ENCODE peak calls at places on chromosomes 4 and X, in four cellular contexts. One of them, this sample, is unnamed.

GRCh38 chr4:89587364-89587763 is 249.6 kb downstream of the SNCA start:
- DNase-seq in tibial nerve: no peak
- DNase-seq in esophagus muscularis mucosa: no peak
- DNase-seq in OCI-LY7: no peak
- DNase-seq in this sample: no peak

GRCh38 chr4:105122334-105122733 is 24.3 kb upstream of the TET2 start:
- DNase-seq in esophagus muscularis mucosa: no peak
- DNase-seq in tibial nerve: no peak
- DNase-seq in OCI-LY7: no peak
- DNase-seq in this sample: no peak

GRCh38 chr4:163680390-163681098 is 186.1 kb downstream of the TMA16 start:
- DNase-seq in OCI-LY7: no peak
- DNase-seq in esophagus muscularis mucosa: no peak
- DNase-seq in tibial nerve: no peak
- DNase-seq in this sample: no peak

GRCh38 chrX:131068945-131069719 is 11.0 kb downstream of the ARHGAP36 start:
- DNase-seq in OCI-LY7: no peak
- DNase-seq in esophagus muscularis mucosa: no peak
- DNase-seq in tibial nerve: no peak
- DNase-seq in this sample: no peak

GRCh38 chr4:78058591-78059523 is 1.7 kb downstream of the FRAS1 start:
- DNase-seq in esophagus muscularis mucosa: no peak
- DNase-seq in tibial nerve: no peak
- DNase-seq in OCI-LY7: peak; percentile 7
- DNase-seq in this sample: peak; percentile 83

GRCh38 chr4:185480016-185480732 is 8.6 kb upstream of the CCDC110 start:
- DNase-seq in tibial nerve: no peak
- DNase-seq in esophagus muscularis mucosa: no peak
- DNase-seq in OCI-LY7: peak; percentile 69
- DNase-seq in this sample: no peak

GRCh38 chrX:105150557-105150956 is 69.9 kb downstream of the TEX13A start:
- DNase-seq in tibial nerve: no peak
- DNase-seq in OCI-LY7: no peak
- DNase-seq in esophagus muscularis mucosa: no peak
- DNase-seq in this sample: no peak

GRCh38 chr4:143642611-143643010 is 57.9 kb downstream of the FREM3 start:
- DNase-seq in OCI-LY7: no peak
- DNase-seq in tibial nerve: no peak
- DNase-seq in esophagus muscularis mucosa: no peak
- DNase-seq in this sample: no peak

GRCh38 chr4:185865901-185866328 is 53.9 kb upstream of the SORBS2 start:
- DNase-seq in tibial nerve: no peak
- DNase-seq in esophagus muscularis mucosa: peak; percentile 47
- DNase-seq in OCI-LY7: no peak
- DNase-seq in this sample: no peak

GRCh38 chr4:100114909-100115308 is 75.4 kb downstream of the DDIT4L start:
- DNase-seq in esophagus muscularis mucosa: no peak
- DNase-seq in OCI-LY7: no peak
- DNase-seq in tibial nerve: no peak
- DNase-seq in this sample: no peak

GRCh38 chr4:100113732-100114131 is 76.5 kb downstream of the DDIT4L start:
- DNase-seq in tibial nerve: no peak
- DNase-seq in esophagus muscularis mucosa: no peak
- DNase-seq in OCI-LY7: no peak
- DNase-seq in this sample: no peak

GRCh38 chr4:100118213-100118612 is 72.1 kb downstream of the DDIT4L start:
- DNase-seq in esophagus muscularis mucosa: no peak
- DNase-seq in tibial nerve: no peak
- DNase-seq in OCI-LY7: no peak
- DNase-seq in this sample: no peak

GRCh38 chr4:100117749-100118148 is 72.5 kb downstream of the DDIT4L start:
- DNase-seq in tibial nerve: no peak
- DNase-seq in OCI-LY7: no peak
- DNase-seq in esophagus muscularis mucosa: no peak
- DNase-seq in this sample: no peak
- H3K4me3 ChIP-seq in tibial nerve: no peak overlapping the region
- H3K4me3 ChIP-seq in OCI-LY7: no peak overlapping the region
- H3K4me3 ChIP-seq in esophagus muscularis mucosa: no peak overlapping the region
- H3K4me3 ChIP-seq in this sample: no peak overlapping the region

GRCh38 chr4:44916406-44916805 is 190.1 kb upstream of the GNPDA2 start:
- DNase-seq in tibial nerve: no peak
- DNase-seq in OCI-LY7: no peak
- DNase-seq in esophagus muscularis mucosa: no peak
- DNase-seq in this sample: no peak
- H3K27ac ChIP-seq in tibial nerve: peak overlapping the region; percentile 44
- H3K27ac ChIP-seq in OCI-LY7: no peak overlapping the region
- H3K27ac ChIP-seq in esophagus muscularis mucosa: no peak overlapping the region
- H3K27ac ChIP-seq in this sample: no peak overlapping the region

GRCh38 chrX:154733072-154733425 is 17.8 kb downstream of the GAB3 start:
- DNase-seq in tibial nerve: no peak
- DNase-seq in esophagus muscularis mucosa: no peak
- DNase-seq in OCI-LY7: no peak
- DNase-seq in this sample: no peak

GRCh38 chrX:154731881-154732280 is 19.0 kb downstream of the GAB3 start:
- DNase-seq in tibial nerve: no peak
- DNase-seq in OCI-LY7: no peak
- DNase-seq in esophagus muscularis mucosa: no peak
- DNase-seq in this sample: no peak

GRCh38 chrX:154734101-154734781 is 16.6 kb downstream of the GAB3 start:
- DNase-seq in tibial nerve: no peak
- DNase-seq in OCI-LY7: no peak
- DNase-seq in esophagus muscularis mucosa: no peak
- DNase-seq in this sample: no peak

GRCh38 chrX:154731203-154731602 is 19.7 kb downstream of the GAB3 start:
- DNase-seq in esophagus muscularis mucosa: no peak
- DNase-seq in OCI-LY7: no peak
- DNase-seq in tibial nerve: no peak
- DNase-seq in this sample: no peak

GRCh38 chrX:154732421-154733071 is 18.3 kb downstream of the GAB3 start:
- DNase-seq in OCI-LY7: no peak
- DNase-seq in esophagus muscularis mucosa: no peak
- DNase-seq in tibial nerve: no peak
- DNase-seq in this sample: no peak
- H3K4me1 ChIP-seq in OCI-LY7: no peaks in the 10 kb centered on the region
- H3K4me1 ChIP-seq in esophagus muscularis mucosa: peaks cover 100% of the 10 kb centered on the region
- H3K4me1 ChIP-seq in tibial nerve: no peaks in the 10 kb centered on the region
- H3K4me1 ChIP-seq in this sample: peaks cover 40% of the 10 kb centered on the region

DNA sequence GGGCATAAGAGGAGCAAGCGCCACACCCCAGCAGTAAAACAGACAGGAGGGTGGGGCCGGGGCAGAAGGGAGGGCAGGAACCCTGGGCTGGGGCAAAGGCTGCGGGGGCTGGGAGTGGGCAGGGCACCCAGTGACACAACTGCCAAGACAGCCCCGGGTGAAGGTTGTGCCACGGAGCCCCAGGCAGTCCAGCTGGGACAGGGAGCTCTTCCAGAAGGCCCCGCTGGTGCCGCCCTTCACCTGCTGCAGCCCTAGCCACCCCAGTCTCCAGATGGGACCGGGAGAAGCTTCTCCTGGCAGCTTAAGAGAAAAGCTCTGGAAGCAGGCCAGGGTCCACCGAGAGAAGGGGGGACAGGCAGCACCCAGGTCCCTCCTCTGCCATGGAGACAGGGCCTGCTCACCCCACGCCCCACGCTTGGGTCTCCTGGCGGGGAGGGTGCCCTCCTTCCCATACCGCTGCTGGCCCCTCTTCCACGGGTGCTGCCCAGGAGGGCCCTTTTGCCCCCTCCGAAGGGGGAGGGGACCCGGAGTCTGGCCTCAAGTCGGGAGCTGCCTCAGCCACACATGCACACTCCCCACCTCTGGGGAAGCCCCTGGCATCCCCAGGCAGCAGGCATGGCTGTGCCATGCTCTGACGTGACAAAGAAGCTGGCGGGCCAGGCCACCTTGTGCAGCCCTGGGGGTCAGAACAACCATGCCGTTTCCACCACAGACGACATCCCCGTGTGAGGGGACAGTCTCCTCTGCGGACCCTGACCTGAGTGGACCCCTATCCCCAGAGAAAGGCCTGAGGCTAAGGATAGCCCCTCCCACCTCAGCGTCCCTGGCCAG is 1.5 kb downstream of the DGKQ start:
- DNase-seq in OCI-LY7: no peak
- DNase-seq in esophagus muscularis mucosa: no peak
- DNase-seq in tibial nerve: no peak
- DNase-seq in this sample: peak; percentile 78
- H3K4me3 ChIP-seq in OCI-LY7: peak overlapping the region; percentile 95
- H3K4me3 ChIP-seq in esophagus muscularis mucosa: peak overlapping the region; percentile 91
- H3K4me3 ChIP-seq in tibial nerve: no peak overlapping the region
- H3K4me3 ChIP-seq in this sample: peak overlapping the region; percentile 9

DNA sequence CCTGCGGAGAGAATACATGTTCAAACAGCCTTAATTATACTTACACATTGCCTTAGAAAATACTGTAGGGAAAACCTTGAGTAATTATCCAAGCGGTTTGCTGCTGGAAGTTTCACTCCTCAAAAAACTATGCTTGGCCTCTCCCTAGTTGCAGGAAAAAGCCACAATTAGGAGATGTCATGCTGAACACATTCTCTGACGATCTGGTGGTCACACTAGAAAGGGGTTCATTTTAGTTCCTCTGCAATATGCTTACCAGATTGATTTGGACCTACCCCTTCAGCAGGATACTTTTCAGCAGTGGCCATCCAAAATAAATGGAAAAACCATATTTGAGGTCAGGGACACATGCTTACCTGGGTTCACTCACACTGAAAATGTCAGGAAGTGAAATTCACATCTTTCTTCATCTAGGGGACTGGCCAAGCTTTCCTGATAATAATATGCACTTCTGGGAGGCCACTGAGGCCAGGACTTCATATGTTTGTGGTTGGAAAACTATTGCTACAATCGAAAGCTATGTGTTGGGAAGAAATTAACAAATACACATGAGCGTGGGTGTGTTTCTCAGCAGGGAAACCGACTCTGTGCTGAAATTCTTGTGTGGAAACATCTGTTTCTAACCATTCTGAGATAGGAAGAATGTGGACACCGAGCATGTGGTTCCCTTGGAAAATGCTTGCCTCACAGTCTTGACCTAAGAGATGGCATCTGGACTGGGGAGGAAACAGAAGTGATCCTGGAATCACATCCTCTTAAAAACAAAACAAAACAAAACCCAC is 68.8 kb downstream of the ATXN3L start:
- DNase-seq in OCI-LY7: no peak
- DNase-seq in esophagus muscularis mucosa: no peak
- DNase-seq in tibial nerve: no peak
- DNase-seq in this sample: no peak
- H3K27ac ChIP-seq in OCI-LY7: no peak overlapping the region
- H3K27ac ChIP-seq in esophagus muscularis mucosa: peak overlapping the region; percentile 41
- H3K27ac ChIP-seq in tibial nerve: no peak overlapping the region
- H3K27ac ChIP-seq in this sample: no peak overlapping the region

DNA sequence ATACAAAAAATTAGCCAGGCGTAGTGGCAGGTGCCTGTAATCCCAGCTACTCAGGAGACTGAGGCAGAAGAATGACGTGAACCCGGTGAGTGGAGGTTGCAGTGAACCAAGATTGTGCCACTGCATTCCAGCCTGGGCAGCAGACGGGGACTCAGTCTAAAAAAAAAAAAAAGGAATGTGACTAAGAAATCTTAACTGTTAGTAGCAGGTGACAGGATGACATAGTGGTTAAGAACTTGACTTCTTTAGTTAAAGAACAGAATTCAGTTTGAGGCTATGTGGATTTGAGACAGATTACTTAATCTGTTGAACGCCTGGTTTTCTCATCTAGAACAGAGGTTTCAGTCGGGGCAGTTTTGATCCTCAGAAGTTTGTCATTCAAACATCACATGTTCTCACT is 3.2 kb downstream of the TRMT44 start:
- DNase-seq in esophagus muscularis mucosa: no peak
- DNase-seq in OCI-LY7: no peak
- DNase-seq in tibial nerve: no peak
- DNase-seq in this sample: no peak
- H3K4me1 ChIP-seq in esophagus muscularis mucosa: peaks cover 45% of the 10 kb centered on the region
- H3K4me1 ChIP-seq in OCI-LY7: peaks cover 34% of the 10 kb centered on the region
- H3K4me1 ChIP-seq in tibial nerve: no peaks in the 10 kb centered on the region
- H3K4me1 ChIP-seq in this sample: peaks cover 5% of the 10 kb centered on the region

This sample was measured in kidney.